ENCODE peak calls at places on chromosomes 7 and 10, in five cellular contexts. N, Y, G, E and A are unnamed samples.

GRCh38 chr10:48821111-48821510 is 118.5 kb downstream of the LRRC18 start:
- DNase-seq in Y (no peak), E (no peak), N (no peak), G (no peak), A (no peak)

GRCh38 chr7:158355456-158356065 is 232.1 kb downstream of the PTPRN2 start:
- DNase-seq in Y (no peak), G (peak), N (no peak), E (no peak), A (no peak)

GRCh38 chr10:80452688-80453391 is 1.3 kb upstream of the TSPAN14 start:
- DNase-seq in Y (no peak), E (no peak), G (no peak), N (no peak), A (no peak)

GRCh38 chr10:78305311-78305710 is 271.6 kb downstream of the RPS24 start:
- DNase-seq in N (no peak), E (no peak), G (no peak), Y (no peak), A (no peak)

GRCh38 chr7:152667900-152668440 is 8.0 kb downstream of the XRCC2 start:
- DNase-seq in E (no peak), N (no peak), G (no peak), Y (no peak), A (no peak)

GRCh38 chr7:133936074-133936473 is 191.1 kb upstream of the LRGUK start:
- DNase-seq in G (no peak), Y (no peak), N (no peak), E (no peak), A (no peak)

GRCh38 chr7:48518092-48518491 is 346.8 kb downstream of the ABCA13 start:
- DNase-seq in E (no peak), G (no peak), Y (no peak), N (no peak), A (no peak)

GRCh38 chr10:117678106-117678505 is 135.6 kb downstream of the EMX2 start:
- DNase-seq in N (no peak), Y (no peak), E (no peak), G (no peak), A (no peak)

GRCh38 chr10:84176836-84177474 is 3.4 kb downstream of the GPR15LG start:
- DNase-seq in N (no peak), Y (no peak), G (peak), E (no peak), A (no peak)

GRCh38 chr7:44219371-44220045 is 18.7 kb downstream of the YKT6 start:
- DNase-seq in N (no peak), E (peak), Y (no peak), G (peak), A (no peak)

GRCh38 chr7:121153995-121154394 is 165.5 kb downstream of the CPED1 start:
- DNase-seq in G (no peak), Y (no peak), N (no peak), E (no peak), A (no peak)

GRCh38 chr7:900331-901040 is 24.1 kb downstream of the GET4 start:
- DNase-seq in N (no peak), G (peak), E (no peak), Y (no peak), A (no peak)

GRCh38 chr7:157675427-157675930 is 338.7 kb downstream of the DNAJB6 start:
- DNase-seq in E (no peak), N (no peak), Y (no peak), G (peak), A (no peak)

GRCh38 chr10:12531305-12531738 is 182.0 kb downstream of the CAMK1D start:
- DNase-seq in G (no peak), Y (peak), N (no peak), E (peak), A (peak)

GRCh38 chr7:5383314-5384098 is 40.1 kb downstream of the TNRC18 start:
- DNase-seq in E (no peak), G (no peak), Y (no peak), N (no peak), A (no peak)

GRCh38 chr7:96952974-96953391 is 52.4 kb upstream of the DLX6 start:
- DNase-seq in G (no peak), N (no peak), Y (no peak), E (no peak), A (no peak)

GRCh38 chr7:21543528-21544302 is 876 bp downstream of the DNAH11 start:
- DNase-seq in E (no peak), Y (no peak), G (no peak), N (no peak), A (no peak)

GRCh38 chr10:132063432-132063831 is 2.3 kb upstream of the JAKMIP3 start:
- DNase-seq in G (no peak), E (no peak), N (no peak), Y (no peak), A (no peak)

GRCh38 chr7:49530481-49530880 is 243.0 kb upstream of the VWC2 start:
- DNase-seq in N (no peak), E (no peak), G (no peak), Y (no peak), A (no peak)

GRCh38 chr7:132738254-132738653 is 162.0 kb upstream of the PLXNA4 start:
- DNase-seq in N (no peak), E (no peak), Y (no peak), G (no peak), A (no peak)

GRCh38 chr7:3232228-3232627 is 68.8 kb upstream of the SDK1 start:
- DNase-seq in Y (no peak), G (no peak), N (no peak), E (no peak), A (no peak)

GRCh38 chr7:4136501-4137110 is 545.5 kb upstream of the FOXK1 start:
- DNase-seq in G (no peak), N (no peak), Y (no peak), E (peak), A (no peak)

GRCh38 chr7:34220501-34220900 is 315.2 kb downstream of the BMPER start:
- DNase-seq in G (no peak), N (no peak), E (no peak), Y (no peak), A (no peak)

GRCh38 chr7:34222316-34222715 is 317.0 kb downstream of the BMPER start:
- DNase-seq in N (no peak), E (no peak), G (no peak), Y (no peak), A (no peak)

GRCh38 chr7:34222722-34223121 is 317.4 kb downstream of the BMPER start:
- DNase-seq in Y (no peak), G (no peak), N (no peak), E (no peak), A (no peak)

GRCh38 chr7:34219153-34219552 is 313.8 kb downstream of the BMPER start:
- DNase-seq in Y (no peak), G (no peak), E (no peak), N (no peak), A (no peak)

DNA sequence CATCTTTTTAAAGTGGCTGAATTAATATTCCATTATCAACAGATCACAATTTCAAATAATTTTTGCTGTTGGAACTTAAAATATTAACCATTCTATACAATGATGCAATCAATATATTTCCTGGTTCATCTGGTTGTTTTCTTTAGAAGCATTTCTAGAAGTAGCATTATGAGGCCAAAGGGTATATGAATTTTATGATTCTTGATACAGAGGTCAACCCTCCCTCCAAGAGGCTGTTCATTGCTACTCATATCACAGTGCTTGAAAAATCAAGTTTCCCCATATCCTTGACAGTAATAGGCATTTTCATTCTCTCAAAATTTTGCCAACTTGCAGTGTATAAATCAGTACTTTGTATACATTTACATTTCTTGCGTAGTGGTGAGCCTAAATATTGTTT is 312.6 kb downstream of the BMPER start:
- DNase-seq in Y (no peak), G (no peak), E (no peak), N (no peak), A (no peak)
- H3K27ac ChIP-seq in Y (no peak), G (no peak), E (no peak), N (no peak), A (no peak)

GRCh38 chr7:105857009-105857952 is 19.1 kb downstream of the ATXN7L1 start:
- DNase-seq in Y (no peak), G (no peak), N (no peak), E (no peak), A (no peak)
- TF ChIP-seq POLR2A in Y (no peak), G (no peak), N (no peak), E (no peak), A (no peak)

GRCh38 chr10:123150229-123150985 is 2.5 kb downstream of the HMX2 start:
- DNase-seq in N (no peak), E (no peak), G (peak), Y (no peak), A (no peak)
- H3K4me3 ChIP-seq in N (peak), E (no peak), G (no peak), Y (no peak), A (peak)

DNA sequence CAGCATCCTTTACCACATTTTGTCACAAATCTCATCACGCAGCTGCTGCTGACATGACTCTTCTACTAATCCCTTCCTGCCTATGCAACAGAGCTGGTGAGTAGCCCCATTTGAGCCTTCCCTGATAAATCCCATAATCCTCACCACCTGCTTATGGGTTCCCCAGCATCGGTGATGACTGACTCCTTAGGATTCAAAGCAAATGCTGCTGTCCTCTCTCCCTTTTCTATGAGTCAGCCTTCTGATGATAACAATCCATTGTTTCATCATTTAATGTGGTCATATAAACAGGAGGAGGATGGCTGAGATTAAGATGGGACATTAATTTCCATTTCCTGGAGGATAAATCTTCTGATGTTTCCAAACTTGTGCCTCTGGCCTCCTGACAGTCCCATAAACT is 73.4 kb downstream of the SORCS1 start:
- DNase-seq in G (no peak), E (no peak), Y (no peak), N (no peak), A (no peak)
- H3K27ac ChIP-seq in G (no peak), E (no peak), Y (peak), N (no peak), A (no peak)

GRCh38 chr10:71638577-71639411 is 80.8 kb downstream of the C10orf105 start:
- DNase-seq in G (no peak), Y (no peak), E (peak), N (no peak), A (no peak)
- TF ChIP-seq POLR2A in G (no peak), Y (no peak), E (no peak), N (no peak), A (no peak)

DNA sequence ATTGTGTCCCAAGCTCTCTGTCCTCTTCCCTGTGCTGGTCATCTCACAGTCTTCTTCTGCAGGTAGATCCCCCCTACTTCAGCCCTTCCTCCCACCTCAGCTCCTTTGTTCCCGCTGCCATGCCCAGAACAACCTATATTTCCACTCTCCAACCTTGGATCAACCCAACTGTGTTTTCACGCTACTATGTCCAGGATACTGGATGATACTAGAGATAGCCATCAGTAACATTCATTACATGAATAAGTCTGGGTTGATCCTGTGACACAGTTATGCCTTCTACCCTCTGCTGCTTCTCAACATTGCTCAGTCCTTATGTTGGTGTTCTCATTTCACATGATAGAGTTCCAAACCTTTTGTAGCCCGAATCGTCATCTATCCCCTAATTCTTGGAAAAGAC is 286.4 kb downstream of the ZEB1 start:
- DNase-seq in E (no peak), G (no peak), N (no peak), Y (no peak), A (no peak)
- H3K4me3 ChIP-seq in E (no peak), G (no peak), N (no peak), Y (no peak), A (no peak)

DNA sequence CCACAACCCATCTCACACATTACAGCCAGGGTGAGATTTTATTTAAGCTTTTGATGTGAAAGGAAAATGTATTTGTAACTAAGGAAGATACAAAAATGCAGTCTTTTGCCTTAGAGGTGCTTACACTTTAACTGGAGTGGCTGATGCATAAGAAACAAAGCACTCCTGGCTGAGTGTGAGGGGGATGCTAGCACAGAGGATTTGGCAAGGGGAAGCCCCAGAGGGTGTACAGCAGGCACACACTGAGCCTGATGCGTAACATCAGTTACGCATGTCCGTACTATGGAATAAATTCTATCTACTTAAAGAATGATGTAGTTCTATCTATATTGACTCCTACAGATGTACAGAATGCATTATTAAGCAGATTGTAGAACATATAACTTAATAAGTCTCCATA is 17.8 kb downstream of the GIMAP8 start:
- DNase-seq in G (no peak), E (no peak), Y (no peak), N (no peak), A (no peak)
- H3K27ac ChIP-seq in G (peak), E (no peak), Y (no peak), N (peak), A (peak)

DNA sequence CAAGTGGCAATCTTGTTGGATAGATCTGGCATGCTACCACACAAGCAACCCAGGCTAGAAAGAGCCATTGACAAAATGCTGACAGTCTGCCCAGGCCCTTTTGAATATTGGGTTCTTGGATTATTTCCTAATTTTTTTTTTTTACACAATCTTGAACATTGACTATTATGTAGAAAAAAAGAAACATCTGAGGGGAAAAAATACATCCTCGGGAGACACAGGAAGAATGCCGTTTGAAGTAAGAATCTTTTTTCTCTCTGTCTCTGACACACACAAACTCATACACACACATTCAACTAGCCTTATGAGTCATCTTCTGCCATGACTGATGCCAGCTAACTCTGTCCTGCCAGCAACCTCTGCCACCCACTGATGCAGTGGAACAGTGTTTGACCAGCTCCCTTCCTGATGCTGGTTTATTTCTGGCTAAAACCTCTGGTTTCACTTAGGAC is 47.2 kb downstream of the SORBS1 start:
- DNase-seq in N (no peak), Y (no peak), G (no peak), E (no peak), A (peak)
- TF ChIP-seq POLR2A in N (no peak), Y (no peak), G (no peak), E (no peak), A (no peak)